ENCODE peak calls at places on chromosomes 4 and X, in five cellular contexts. X is pulmonary artery endothelial cell; O is CD4-positive, alpha-beta T cell; Z is fibroblast of pulmonary artery; M is NCI-H510A. Q is an unnamed sample.
A peak's percentile ranks its signal among the peaks of the same experiment; 100 is the strongest.

GRCh38 chr4:74033721-74034120 is 4.8 kb downstream of the CXCL3 start:
- DNase-seq in X (no peak), O (no peak), Z (peak; percentile 51), M (no peak), Q (no peak)

GRCh38 chrX:46574941-46575381 is 1.4 kb downstream of the CHST7 start:
- DNase-seq in X (no peak), O (peak; percentile 38), Z (no peak), M (peak; percentile 28), Q (peak; percentile 4)

GRCh38 chr4:145285928-145286327 is 105.5 kb upstream of the OTUD4 start:
- DNase-seq in X (no peak), O (no peak), Z (peak; percentile 36), M (no peak), Q (no peak)

GRCh38 chr4:123018391-123018755 is 96.0 kb upstream of the NUDT6 start:
- DNase-seq in X (no peak), O (no peak), Z (no peak), M (no peak), Q (no peak)

GRCh38 chr4:32148120-32148666 is 1428.0 kb downstream of the PCDH7 start:
- DNase-seq in X (no peak), O (no peak), Z (peak; percentile 91), M (no peak), Q (no peak)

GRCh38 chr4:1640110-1640509 is 44.0 kb downstream of the FAM53A start:
- DNase-seq in X (no peak), O (no peak), Z (no peak), M (no peak), Q (no peak)

GRCh38 chr4:78693777-78694456 is 82.2 kb upstream of the BMP2K start:
- DNase-seq in X (no peak), O (no peak), Z (peak; percentile 28), M (no peak), Q (no peak)

GRCh38 chr4:181147421-181147951 is 1095.7 kb upstream of the TENM3 start:
- DNase-seq in X (no peak), O (no peak), Z (no peak), M (no peak), Q (no peak)

GRCh38 chr4:26181616-26182015 is 139.2 kb upstream of the RBPJ start:
- DNase-seq in X (no peak), O (no peak), Z (no peak), M (no peak), Q (no peak)

GRCh38 chr4:66298596-66298995 is 628.3 kb upstream of the EPHA5 start:
- DNase-seq in X (no peak), O (no peak), Z (no peak), M (no peak), Q (no peak)

GRCh38 chr4:2938906-2939305 is 24.3 kb downstream of the NOP14 start:
- DNase-seq in X (no peak), O (no peak), Z (no peak), M (no peak), Q (no peak)

GRCh38 chr4:135508006-135508714 is 1306.6 kb upstream of the PABPC4L start:
- DNase-seq in X (no peak), O (no peak), Z (peak; percentile 82), M (no peak), Q (no peak)

GRCh38 chr4:78079701-78080430 is 22.7 kb downstream of the FRAS1 start:
- DNase-seq in X (no peak), O (no peak), Z (no peak), M (no peak), Q (no peak)

GRCh38 chr4:150890246-150890645 is 124.8 kb downstream of the LRBA start:
- DNase-seq in X (no peak), O (no peak), Z (no peak), M (no peak), Q (no peak)

GRCh38 chrX:30804462-30804861 is 84.6 kb downstream of the TAB3 start:
- DNase-seq in X (no peak), O (no peak), Z (no peak), M (no peak), Q (no peak)

GRCh38 chr4:124631760-124632159 is 80.8 kb downstream of the ANKRD50 start:
- DNase-seq in X (peak; percentile 99), O (no peak), Z (peak; percentile 97), M (no peak), Q (no peak)

GRCh38 chr4:184475096-184475461 is 729 bp upstream of the IRF2 start:
- DNase-seq in X (no peak), O (peak; percentile 16), Z (peak; percentile 54), M (no peak), Q (peak; percentile 32)

GRCh38 chr4:98546910-98547544 is 111.4 kb downstream of the TSPAN5 start:
- DNase-seq in X (no peak), O (no peak), Z (peak; percentile 82), M (no peak), Q (no peak)

GRCh38 chrX:54715621-54716020 is 82.4 kb downstream of the ITIH6 start:
- DNase-seq in X (no peak), O (no peak), Z (no peak), M (no peak), Q (no peak)

GRCh38 chr4:131091896-131092295 is 1995.9 kb downstream of the C4orf33 start:
- DNase-seq in X (no peak), O (no peak), Z (peak; percentile 59), M (no peak), Q (no peak)

GRCh38 chr4:177047070-177047850 is 254.5 kb upstream of the VEGFC start:
- DNase-seq in X (peak; percentile 27), O (peak; percentile 23), Z (peak; percentile 88), M (no peak), Q (peak; percentile 3)

GRCh38 chrX:136030357-136031225 is 45.4 kb downstream of the SLC9A6 start:
- DNase-seq in X (peak; percentile 68), O (no peak), Z (peak; percentile 75), M (no peak), Q (no peak)

GRCh38 chr4:184384056-184384809 is 90.1 kb downstream of the IRF2 start:
- DNase-seq in X (peak; percentile 44), O (no peak), Z (peak; percentile 97), M (no peak), Q (no peak)

GRCh38 chr4:13933163-13933562 is 305.6 kb upstream of the BOD1L1 start:
- DNase-seq in X (no peak), O (no peak), Z (peak; percentile 43), M (no peak), Q (no peak)

GRCh38 chr4:156053174-156053573 is 99.5 kb upstream of the CTSO start:
- DNase-seq in X (no peak), O (no peak), Z (no peak), M (no peak), Q (no peak)

GRCh38 chr4:1523907-1524636 is 117.8 kb upstream of the NKX1-1 start:
- DNase-seq in X (no peak), O (no peak), Z (no peak), M (no peak), Q (no peak)

GRCh38 chr4:90190510-90190909 is 63.3 kb downstream of the CCSER1 start:
- DNase-seq in X (no peak), O (no peak), Z (no peak), M (no peak), Q (no peak)

GRCh38 chr4:104879367-104879766 is 267.3 kb upstream of the TET2 start:
- DNase-seq in X (no peak), O (no peak), Z (no peak), M (no peak), Q (no peak)